ENCODE peak calls at places on chromosomes 13 and 19, in four cellular contexts. V, B, A and G are unnamed samples.

GRCh38 chr19:16026756-16027155 is 49.5 kb upstream of the TPM4 start:
- DNase-seq in A (no peak), B (no peak), V (peak; percentile 14), G (no peak)

GRCh38 chr13:111317042-111317550 is 3.3 kb upstream of the TEX29 start:
- DNase-seq in V (no peak), B (no peak), A (no peak), G (no peak)

GRCh38 chr19:2922987-2923386 is 21.8 kb downstream of the ZNF77 start:
- DNase-seq in V (no peak), B (no peak), A (no peak), G (peak; percentile 13)

GRCh38 chr19:1407662-1408299 is 395 bp downstream of the DAZAP1 start:
- DNase-seq in A (peak; percentile 20), B (peak; percentile 55), V (no peak), G (no peak)

GRCh38 chr19:39428309-39429112 is 7.2 kb downstream of the RPS16 start:
- DNase-seq in V (peak; percentile 51), A (no peak), B (no peak), G (no peak)

GRCh38 chr19:10271543-10272086 is 695 bp downstream of the ICAM1 start:
- DNase-seq in B (no peak), V (no peak), A (no peak), G (no peak)

GRCh38 chr13:37225414-37226047 is 120.1 kb upstream of the CSNK1A1L start:
- DNase-seq in B (no peak), V (no peak), A (no peak), G (no peak)

GRCh38 chr19:51196181-51196580 is 28.7 kb upstream of the CD33 start:
- DNase-seq in B (no peak), A (no peak), V (no peak), G (no peak)

GRCh38 chr13:45490068-45490467 is 25.3 kb downstream of the COG3 start:
- DNase-seq in B (no peak), A (peak; percentile 5), V (peak; percentile 42), G (no peak)

GRCh38 chr19:47019431-47020041 is at the start of gene NPAS1:
- DNase-seq in V (peak; percentile 80), B (peak; percentile 19), A (no peak), G (no peak)

GRCh38 chr19:40530091-40530901 is 46.4 kb upstream of the SHKBP1 start:
- DNase-seq in B (peak; percentile 38), A (peak; percentile 45), V (peak; percentile 89), G (peak; percentile 36)

GRCh38 chr19:49652723-49653465 is 10.9 kb downstream of the SCAF1 start:
- DNase-seq in B (no peak), V (peak; percentile 30), A (no peak), G (no peak)

GRCh38 chr19:13953021-13953531 is 767 bp downstream of the DCAF15 start:
- DNase-seq in B (peak; percentile 54), A (peak; percentile 27), V (no peak), G (no peak)

GRCh38 chr19:2230029-2230531 is 6.0 kb downstream of the PLEKHJ1 start:
- DNase-seq in A (no peak), B (no peak), V (no peak), G (no peak)

GRCh38 chr13:44848956-44849748 is 140.1 kb downstream of the NUFIP1 start:
- DNase-seq in V (no peak), B (no peak), A (no peak), G (no peak)